ENCODE peak calls at places on chromosome 10, in four cellular contexts. F, D, M and W are unnamed samples.

GRCh38 chr10:132107211-132107946 is 41.6 kb downstream of the JAKMIP3 start:
- DNase-seq in F (no peak), D (no peak), M (no peak), W (no peak)

GRCh38 chr10:18332048-18332447 is 191.8 kb downstream of the CACNB2 start:
- DNase-seq in F (no peak), D (no peak), M (no peak), W (no peak)

GRCh38 chr10:133131053-133131452 is 29.0 kb upstream of the KNDC1 start:
- DNase-seq in F (no peak), D (no peak), M (no peak), W (no peak)

GRCh38 chr10:100307716-100308115 is 21.2 kb upstream of the BLOC1S2 start:
- DNase-seq in F (no peak), D (no peak), M (no peak), W (no peak)

GRCh38 chr10:119468542-119469324 is 73.8 kb downstream of the RGS10 start:
- DNase-seq in F (peak), D (no peak), M (no peak), W (no peak)

GRCh38 chr10:78410046-78410965 is 376.6 kb downstream of the RPS24 start:
- DNase-seq in F (no peak), D (no peak), M (no peak), W (no peak)

GRCh38 chr10:96038476-96039387 is 4.7 kb upstream of the CCNJ start:
- DNase-seq in F (no peak), D (no peak), M (no peak), W (no peak)

GRCh38 chr10:51297438-51297837 is 223.2 kb downstream of the PRKG1 start:
- DNase-seq in F (no peak), D (no peak), M (no peak), W (no peak)

GRCh38 chr10:56316603-56317002 is 44.5 kb downstream of the ZWINT start:
- DNase-seq in F (no peak), D (no peak), M (no peak), W (no peak)

GRCh38 chr10:33569693-33570092 is 235.2 kb upstream of the NRP1 start:
- DNase-seq in F (no peak), D (no peak), M (no peak), W (no peak)

GRCh38 chr10:118251791-118252190 is 90.3 kb downstream of the FAM204A start:
- DNase-seq in F (no peak), D (no peak), M (no peak), W (no peak)

GRCh38 chr10:3222068-3222467 is 49.5 kb upstream of the PITRM1 start:
- DNase-seq in F (peak), D (no peak), M (no peak), W (no peak)

GRCh38 chr10:79449181-79450146 is 4.0 kb upstream of the ZCCHC24 start:
- DNase-seq in F (no peak), D (no peak), M (no peak), W (no peak)

GRCh38 chr10:79451046-79451699 is 5.7 kb upstream of the ZCCHC24 start:
- DNase-seq in F (no peak), D (no peak), M (no peak), W (no peak)

GRCh38 chr10:79454259-79454658 is 8.8 kb upstream of the ZCCHC24 start:
- DNase-seq in F (no peak), D (no peak), M (no peak), W (no peak)

GRCh38 chr10:79453392-79453791 is 8.0 kb upstream of the ZCCHC24 start:
- DNase-seq in F (no peak), D (no peak), M (no peak), W (no peak)

GRCh38 chr10:79452174-79452611 is 6.8 kb upstream of the ZCCHC24 start:
- DNase-seq in F (peak), D (no peak), M (no peak), W (no peak)
- TF ChIP-seq SIN3A in F (no peak), D (no peak), M (no peak), W (no peak)

DNA sequence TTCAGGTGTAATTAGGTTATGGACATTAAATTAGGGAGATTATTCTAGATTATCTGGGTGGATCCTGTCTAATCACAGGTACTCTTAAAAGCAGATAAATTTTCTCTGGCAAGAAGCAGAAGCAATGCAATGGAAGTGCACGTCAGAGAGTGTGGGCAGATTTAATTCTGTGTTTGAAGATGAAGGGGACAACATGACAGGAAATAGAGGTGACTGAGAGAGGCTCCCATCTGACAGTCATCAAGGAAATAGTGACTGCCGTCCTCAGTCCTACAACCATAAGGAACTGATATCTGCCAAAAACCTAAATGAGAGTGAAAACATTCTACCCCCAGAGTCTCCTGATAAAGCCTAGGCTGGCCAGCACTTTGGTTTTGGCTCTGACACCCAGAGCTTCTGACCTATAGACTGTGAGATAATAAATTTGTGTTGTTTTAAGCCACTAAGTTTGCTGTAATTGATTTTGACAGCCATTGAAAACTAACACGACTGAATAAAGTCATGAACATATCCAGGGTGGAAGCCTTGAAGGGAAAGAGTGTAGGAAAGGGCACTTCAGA is 30.5 kb upstream of the DDX50 start:
- DNase-seq in F (no peak), D (no peak), M (no peak), W (no peak)
- TF ChIP-seq FOXM1 in F (no peak), D (no peak), M (no peak), W (no peak)

DNA sequence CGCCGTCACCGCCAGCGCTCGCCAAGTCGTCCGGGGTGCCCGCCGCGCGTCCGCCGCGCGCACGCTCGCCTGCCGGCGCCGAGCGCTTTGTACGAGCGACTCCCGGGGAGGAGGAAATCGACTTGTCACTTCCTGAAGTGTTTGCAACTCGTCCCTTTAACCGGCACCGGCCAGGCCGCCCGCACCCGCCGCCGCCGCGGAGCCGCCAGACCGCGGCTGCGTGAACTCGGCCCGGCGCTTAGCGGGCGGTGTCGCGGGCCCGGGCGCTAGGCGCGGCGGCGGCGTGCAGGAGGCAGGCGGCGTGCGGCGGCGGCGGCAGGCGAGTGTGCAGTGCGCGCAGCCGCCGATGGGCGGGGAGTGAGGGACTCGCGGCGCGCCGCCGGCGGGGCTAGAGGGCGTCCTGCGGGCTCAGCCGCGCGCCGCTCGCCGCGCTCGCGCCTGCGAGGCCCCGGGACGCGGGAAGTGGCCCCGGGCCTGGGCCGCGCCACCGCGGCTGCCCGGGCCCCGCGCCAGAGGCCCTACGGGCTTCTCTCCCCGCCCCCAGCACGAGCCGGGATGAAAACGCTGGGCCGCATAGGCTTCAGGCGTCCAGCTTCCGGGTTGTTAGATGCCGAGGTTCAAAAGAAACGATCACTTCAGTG is at the start of gene FAM53B:
- DNase-seq in F (peak), D (no peak), M (no peak), W (peak)
- TF ChIP-seq CTCF in F (no peak), D (no peak), M (no peak), W (no peak)

GRCh38 chr10:44186150-44186549 is 198.7 kb downstream of the CXCL12 start:
- DNase-seq in F (no peak), D (no peak), M (no peak), W (no peak)
- TF ChIP-seq SIN3A in F (no peak), D (no peak), M (no peak), W (no peak)

DNA sequence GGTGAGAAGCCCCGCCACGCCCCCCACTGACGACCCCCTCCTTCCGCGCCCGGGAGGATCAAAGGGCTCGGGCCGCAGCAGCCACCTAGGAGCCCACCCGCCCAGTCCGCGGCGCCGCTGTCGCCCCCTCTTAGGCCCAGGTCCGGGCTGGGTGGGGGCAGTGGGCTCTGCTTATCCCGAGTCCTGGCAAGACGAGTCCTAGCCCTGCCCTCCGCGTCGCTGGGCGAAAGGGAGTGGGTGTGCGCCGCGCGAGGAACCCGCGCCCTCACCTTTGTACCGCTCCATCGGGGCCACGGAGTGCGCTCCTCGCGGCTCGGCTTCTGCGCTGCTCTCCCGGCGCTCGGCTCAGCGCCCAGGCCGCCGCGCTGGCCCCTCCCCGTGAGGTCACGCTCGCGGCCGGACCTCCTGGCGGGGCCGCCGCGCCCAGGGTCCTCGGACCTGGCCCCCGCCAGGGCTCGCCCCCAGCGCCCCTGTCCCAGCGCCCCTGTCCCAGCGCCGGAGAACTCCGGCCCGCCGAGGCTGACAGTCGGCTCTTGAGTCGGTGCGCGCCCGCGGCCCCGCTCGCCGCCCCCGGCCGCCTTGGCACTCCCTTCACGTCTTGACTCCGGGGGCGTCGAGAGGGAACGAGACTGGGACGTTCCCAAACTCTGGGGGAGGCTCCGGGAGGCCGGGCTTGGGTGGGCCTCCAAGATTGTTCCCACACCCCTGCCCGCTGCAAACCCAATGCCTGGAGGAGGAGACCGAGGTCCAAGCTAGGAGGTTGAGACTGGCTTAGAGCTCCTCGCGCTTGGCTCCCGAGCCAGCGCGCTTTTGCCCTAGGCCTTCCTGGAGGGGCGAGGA is at the start of gene AFAP1L2:
- DNase-seq in F (no peak), D (no peak), M (no peak), W (peak)
- TF ChIP-seq FOXM1 in F (no peak), D (no peak), M (no peak), W (no peak)

DNA sequence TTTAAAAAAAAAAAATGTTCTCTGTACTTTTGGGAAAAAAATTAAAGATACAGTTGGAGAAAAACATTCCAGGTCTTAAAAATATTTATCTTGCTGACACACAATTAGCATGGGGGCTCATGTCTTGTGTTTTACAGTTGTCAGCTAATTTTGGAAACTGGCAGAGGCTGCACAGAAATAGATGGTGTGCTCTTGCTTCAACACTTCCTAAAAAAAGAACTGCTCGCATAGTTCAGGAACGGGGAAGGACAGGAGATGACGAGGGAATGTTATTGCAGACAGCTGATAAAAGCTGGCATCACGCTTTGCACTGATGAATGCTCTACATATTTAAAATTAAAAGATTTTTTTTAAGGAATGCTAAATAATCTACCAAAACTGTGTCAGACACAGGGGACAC is 103.5 kb upstream of the CELF2 start:
- DNase-seq in F (no peak), D (no peak), M (no peak), W (no peak)
- TF ChIP-seq CTCF in F (no peak), D (no peak), M (no peak), W (no peak)

GRCh38 chr10:127945335-127945734 is 38.4 kb downstream of the PTPRE start:
- DNase-seq in F (no peak), D (no peak), M (no peak), W (no peak)
- TF ChIP-seq SIN3A in F (no peak), D (no peak), M (no peak), W (no peak)